ENCODE peak calls at places on chromosomes 2 and 18, in six cellular contexts. One of them, this sample, is unnamed.

GRCh38 chr2:28360742-28361293 is 31.8 kb upstream of the FOSL2 start:
- DNase-seq in stimulated activated CD4-positive, alpha-beta T cell treated with anti-CD3 and anti-CD28 coated beads, Interleukin-15, amount 100 ng/mL, for 48 hours: no peak
- DNase-seq in midbrain: no peak
- DNase-seq in effector memory CD8-positive, alpha-beta T cell: no peak
- DNase-seq in lower lobe of right lung: no peak
- DNase-seq in DMS 273 treated with DMSO at 0.1 percent for 48 hours: no peak
- DNase-seq in this sample: peak

GRCh38 chr18:68053290-68053689 is 536.8 kb upstream of the DSEL start:
- DNase-seq in midbrain: no peak
- DNase-seq in DMS 273 treated with DMSO at 0.1 percent for 48 hours: no peak
- DNase-seq in stimulated activated CD4-positive, alpha-beta T cell treated with anti-CD3 and anti-CD28 coated beads, Interleukin-15, amount 100 ng/mL, for 48 hours: no peak
- DNase-seq in effector memory CD8-positive, alpha-beta T cell: no peak
- DNase-seq in lower lobe of right lung: no peak
- DNase-seq in this sample: no peak

GRCh38 chr2:20992201-20992711 is 51.6 kb downstream of the APOB start:
- DNase-seq in lower lobe of right lung: no peak
- DNase-seq in midbrain: no peak
- DNase-seq in DMS 273 treated with DMSO at 0.1 percent for 48 hours: no peak
- DNase-seq in stimulated activated CD4-positive, alpha-beta T cell treated with anti-CD3 and anti-CD28 coated beads, Interleukin-15, amount 100 ng/mL, for 48 hours: no peak
- DNase-seq in effector memory CD8-positive, alpha-beta T cell: no peak
- DNase-seq in this sample: no peak

GRCh38 chr18:38369772-38370690 is 804.4 kb upstream of the CELF4 start:
- DNase-seq in effector memory CD8-positive, alpha-beta T cell: no peak
- DNase-seq in midbrain: no peak
- DNase-seq in DMS 273 treated with DMSO at 0.1 percent for 48 hours: no peak
- DNase-seq in lower lobe of right lung: no peak
- DNase-seq in stimulated activated CD4-positive, alpha-beta T cell treated with anti-CD3 and anti-CD28 coated beads, Interleukin-15, amount 100 ng/mL, for 48 hours: no peak
- DNase-seq in this sample: peak

GRCh38 chr2:57842531-57842930 is 204.1 kb upstream of the VRK2 start:
- DNase-seq in lower lobe of right lung: no peak
- DNase-seq in midbrain: no peak
- DNase-seq in effector memory CD8-positive, alpha-beta T cell: no peak
- DNase-seq in DMS 273 treated with DMSO at 0.1 percent for 48 hours: no peak
- DNase-seq in stimulated activated CD4-positive, alpha-beta T cell treated with anti-CD3 and anti-CD28 coated beads, Interleukin-15, amount 100 ng/mL, for 48 hours: no peak
- DNase-seq in this sample: peak

GRCh38 chr18:3037423-3037915 is 24.5 kb upstream of the LPIN2 start:
- DNase-seq in lower lobe of right lung: no peak
- DNase-seq in midbrain: no peak
- DNase-seq in DMS 273 treated with DMSO at 0.1 percent for 48 hours: no peak
- DNase-seq in stimulated activated CD4-positive, alpha-beta T cell treated with anti-CD3 and anti-CD28 coated beads, Interleukin-15, amount 100 ng/mL, for 48 hours: no peak
- DNase-seq in effector memory CD8-positive, alpha-beta T cell: no peak
- DNase-seq in this sample: peak

GRCh38 chr2:69911985-69912563 is 2.8 kb upstream of the MXD1 start:
- DNase-seq in midbrain: peak
- DNase-seq in DMS 273 treated with DMSO at 0.1 percent for 48 hours: peak
- DNase-seq in lower lobe of right lung: no peak
- DNase-seq in effector memory CD8-positive, alpha-beta T cell: peak
- DNase-seq in stimulated activated CD4-positive, alpha-beta T cell treated with anti-CD3 and anti-CD28 coated beads, Interleukin-15, amount 100 ng/mL, for 48 hours: no peak
- DNase-seq in this sample: peak

GRCh38 chr2:86671304-86671981 is 47.8 kb upstream of the RNF103 start:
- DNase-seq in lower lobe of right lung: no peak
- DNase-seq in DMS 273 treated with DMSO at 0.1 percent for 48 hours: peak
- DNase-seq in effector memory CD8-positive, alpha-beta T cell: no peak
- DNase-seq in stimulated activated CD4-positive, alpha-beta T cell treated with anti-CD3 and anti-CD28 coated beads, Interleukin-15, amount 100 ng/mL, for 48 hours: no peak
- DNase-seq in midbrain: no peak
- DNase-seq in this sample: no peak

GRCh38 chr2:148282201-148282600 is 261.3 kb downstream of the MBD5 start:
- DNase-seq in stimulated activated CD4-positive, alpha-beta T cell treated with anti-CD3 and anti-CD28 coated beads, Interleukin-15, amount 100 ng/mL, for 48 hours: no peak
- DNase-seq in midbrain: no peak
- DNase-seq in effector memory CD8-positive, alpha-beta T cell: no peak
- DNase-seq in DMS 273 treated with DMSO at 0.1 percent for 48 hours: no peak
- DNase-seq in lower lobe of right lung: no peak
- DNase-seq in this sample: no peak

GRCh38 chr2:9207641-9208301 is 1.2 kb downstream of the ASAP2 start:
- DNase-seq in midbrain: no peak
- DNase-seq in effector memory CD8-positive, alpha-beta T cell: no peak
- DNase-seq in DMS 273 treated with DMSO at 0.1 percent for 48 hours: no peak
- DNase-seq in stimulated activated CD4-positive, alpha-beta T cell treated with anti-CD3 and anti-CD28 coated beads, Interleukin-15, amount 100 ng/mL, for 48 hours: no peak
- DNase-seq in lower lobe of right lung: peak
- DNase-seq in this sample: no peak

GRCh38 chr2:45962522-45962921 is 311.0 kb downstream of the PRKCE start:
- DNase-seq in DMS 273 treated with DMSO at 0.1 percent for 48 hours: no peak
- DNase-seq in stimulated activated CD4-positive, alpha-beta T cell treated with anti-CD3 and anti-CD28 coated beads, Interleukin-15, amount 100 ng/mL, for 48 hours: no peak
- DNase-seq in midbrain: peak
- DNase-seq in effector memory CD8-positive, alpha-beta T cell: no peak
- DNase-seq in lower lobe of right lung: no peak
- DNase-seq in this sample: no peak

GRCh38 chr18:37847544-37847943 is 281.9 kb upstream of the CELF4 start:
- DNase-seq in effector memory CD8-positive, alpha-beta T cell: no peak
- DNase-seq in lower lobe of right lung: no peak
- DNase-seq in stimulated activated CD4-positive, alpha-beta T cell treated with anti-CD3 and anti-CD28 coated beads, Interleukin-15, amount 100 ng/mL, for 48 hours: no peak
- DNase-seq in DMS 273 treated with DMSO at 0.1 percent for 48 hours: no peak
- DNase-seq in midbrain: no peak
- DNase-seq in this sample: no peak

GRCh38 chr2:98442488-98442887 is 2.2 kb upstream of the INPP4A start:
- DNase-seq in stimulated activated CD4-positive, alpha-beta T cell treated with anti-CD3 and anti-CD28 coated beads, Interleukin-15, amount 100 ng/mL, for 48 hours: no peak
- DNase-seq in lower lobe of right lung: no peak
- DNase-seq in effector memory CD8-positive, alpha-beta T cell: no peak
- DNase-seq in DMS 273 treated with DMSO at 0.1 percent for 48 hours: no peak
- DNase-seq in midbrain: no peak
- DNase-seq in this sample: no peak

GRCh38 chr2:145601306-145601925 is 1081.5 kb upstream of the ZEB2 start:
- DNase-seq in lower lobe of right lung: no peak
- DNase-seq in effector memory CD8-positive, alpha-beta T cell: no peak
- DNase-seq in stimulated activated CD4-positive, alpha-beta T cell treated with anti-CD3 and anti-CD28 coated beads, Interleukin-15, amount 100 ng/mL, for 48 hours: no peak
- DNase-seq in DMS 273 treated with DMSO at 0.1 percent for 48 hours: no peak
- DNase-seq in midbrain: no peak
- DNase-seq in this sample: no peak

GRCh38 chr2:148362144-148362796 is 282.3 kb upstream of the EPC2 start:
- DNase-seq in midbrain: no peak
- DNase-seq in lower lobe of right lung: no peak
- DNase-seq in stimulated activated CD4-positive, alpha-beta T cell treated with anti-CD3 and anti-CD28 coated beads, Interleukin-15, amount 100 ng/mL, for 48 hours: no peak
- DNase-seq in effector memory CD8-positive, alpha-beta T cell: no peak
- DNase-seq in DMS 273 treated with DMSO at 0.1 percent for 48 hours: no peak
- DNase-seq in this sample: no peak

GRCh38 chr2:65604246-65604645 is 171.8 kb upstream of the SPRED2 start:
- DNase-seq in effector memory CD8-positive, alpha-beta T cell: no peak
- DNase-seq in stimulated activated CD4-positive, alpha-beta T cell treated with anti-CD3 and anti-CD28 coated beads, Interleukin-15, amount 100 ng/mL, for 48 hours: no peak
- DNase-seq in DMS 273 treated with DMSO at 0.1 percent for 48 hours: no peak
- DNase-seq in lower lobe of right lung: no peak
- DNase-seq in midbrain: no peak
- DNase-seq in this sample: no peak

GRCh38 chr2:200396726-200397348 is 90.3 kb downstream of the SPATS2L start:
- DNase-seq in stimulated activated CD4-positive, alpha-beta T cell treated with anti-CD3 and anti-CD28 coated beads, Interleukin-15, amount 100 ng/mL, for 48 hours: no peak
- DNase-seq in midbrain: no peak
- DNase-seq in DMS 273 treated with DMSO at 0.1 percent for 48 hours: no peak
- DNase-seq in effector memory CD8-positive, alpha-beta T cell: no peak
- DNase-seq in lower lobe of right lung: no peak
- DNase-seq in this sample: no peak

GRCh38 chr2:217593732-217594131 is 409.1 kb downstream of the TNS1 start:
- DNase-seq in effector memory CD8-positive, alpha-beta T cell: no peak
- DNase-seq in stimulated activated CD4-positive, alpha-beta T cell treated with anti-CD3 and anti-CD28 coated beads, Interleukin-15, amount 100 ng/mL, for 48 hours: no peak
- DNase-seq in lower lobe of right lung: no peak
- DNase-seq in midbrain: no peak
- DNase-seq in DMS 273 treated with DMSO at 0.1 percent for 48 hours: no peak
- DNase-seq in this sample: no peak

GRCh38 chr2:71710367-71710766 is 257.0 kb downstream of the DYSF start:
- DNase-seq in midbrain: no peak
- DNase-seq in effector memory CD8-positive, alpha-beta T cell: no peak
- DNase-seq in stimulated activated CD4-positive, alpha-beta T cell treated with anti-CD3 and anti-CD28 coated beads, Interleukin-15, amount 100 ng/mL, for 48 hours: no peak
- DNase-seq in DMS 273 treated with DMSO at 0.1 percent for 48 hours: no peak
- DNase-seq in lower lobe of right lung: no peak
- DNase-seq in this sample: no peak

GRCh38 chr2:136212426-136213378 is 94.8 kb upstream of the CXCR4 start:
- DNase-seq in midbrain: no peak
- DNase-seq in stimulated activated CD4-positive, alpha-beta T cell treated with anti-CD3 and anti-CD28 coated beads, Interleukin-15, amount 100 ng/mL, for 48 hours: no peak
- DNase-seq in DMS 273 treated with DMSO at 0.1 percent for 48 hours: no peak
- DNase-seq in lower lobe of right lung: no peak
- DNase-seq in effector memory CD8-positive, alpha-beta T cell: peak
- DNase-seq in this sample: peak

GRCh38 chr2:227106845-227107759 is 56.9 kb downstream of the COL4A4 start:
- DNase-seq in effector memory CD8-positive, alpha-beta T cell: peak
- DNase-seq in stimulated activated CD4-positive, alpha-beta T cell treated with anti-CD3 and anti-CD28 coated beads, Interleukin-15, amount 100 ng/mL, for 48 hours: no peak
- DNase-seq in DMS 273 treated with DMSO at 0.1 percent for 48 hours: peak
- DNase-seq in lower lobe of right lung: no peak
- DNase-seq in midbrain: peak
- DNase-seq in this sample: peak

GRCh38 chr18:68387246-68387645 is 327.7 kb downstream of the TMX3 start:
- DNase-seq in lower lobe of right lung: no peak
- DNase-seq in stimulated activated CD4-positive, alpha-beta T cell treated with anti-CD3 and anti-CD28 coated beads, Interleukin-15, amount 100 ng/mL, for 48 hours: no peak
- DNase-seq in effector memory CD8-positive, alpha-beta T cell: no peak
- DNase-seq in DMS 273 treated with DMSO at 0.1 percent for 48 hours: no peak
- DNase-seq in midbrain: no peak
- DNase-seq in this sample: no peak

GRCh38 chr18:13178976-13179375 is 39.6 kb upstream of the LDLRAD4 start:
- DNase-seq in effector memory CD8-positive, alpha-beta T cell: no peak
- DNase-seq in midbrain: no peak
- DNase-seq in DMS 273 treated with DMSO at 0.1 percent for 48 hours: no peak
- DNase-seq in lower lobe of right lung: no peak
- DNase-seq in stimulated activated CD4-positive, alpha-beta T cell treated with anti-CD3 and anti-CD28 coated beads, Interleukin-15, amount 100 ng/mL, for 48 hours: peak
- DNase-seq in this sample: peak

GRCh38 chr18:48138211-48138610 is 207.8 kb upstream of the SMAD2 start:
- DNase-seq in effector memory CD8-positive, alpha-beta T cell: no peak
- DNase-seq in lower lobe of right lung: no peak
- DNase-seq in midbrain: no peak
- DNase-seq in stimulated activated CD4-positive, alpha-beta T cell treated with anti-CD3 and anti-CD28 coated beads, Interleukin-15, amount 100 ng/mL, for 48 hours: no peak
- DNase-seq in DMS 273 treated with DMSO at 0.1 percent for 48 hours: no peak
- DNase-seq in this sample: no peak

GRCh38 chr18:28175047-28175929 is 1.6 kb downstream of the CDH2 start:
- DNase-seq in effector memory CD8-positive, alpha-beta T cell: no peak
- DNase-seq in stimulated activated CD4-positive, alpha-beta T cell treated with anti-CD3 and anti-CD28 coated beads, Interleukin-15, amount 100 ng/mL, for 48 hours: no peak
- DNase-seq in midbrain: no peak
- DNase-seq in DMS 273 treated with DMSO at 0.1 percent for 48 hours: no peak
- DNase-seq in lower lobe of right lung: no peak
- DNase-seq in this sample: no peak

GRCh38 chr2:9288233-9288632 is 81.6 kb downstream of the ASAP2 start:
- DNase-seq in stimulated activated CD4-positive, alpha-beta T cell treated with anti-CD3 and anti-CD28 coated beads, Interleukin-15, amount 100 ng/mL, for 48 hours: no peak
- DNase-seq in effector memory CD8-positive, alpha-beta T cell: no peak
- DNase-seq in midbrain: no peak
- DNase-seq in DMS 273 treated with DMSO at 0.1 percent for 48 hours: no peak
- DNase-seq in lower lobe of right lung: no peak
- DNase-seq in this sample: no peak

This sample was measured in OCI-M1.